ENCODE peak calls at places on chromosomes 2 and 18, in six cellular contexts. L, H, Q, Z, B and V are unnamed samples.

GRCh38 chr2:23711979-23712755 is 214.8 kb downstream of the ATAD2B start:
- DNase-seq in Q (no peak), B (no peak), Z (no peak), H (no peak), L (peak; percentile 64), V (no peak)

GRCh38 chr2:97805776-97806175 is 92.4 kb downstream of the ZAP70 start:
- DNase-seq in B (no peak), Z (no peak), L (no peak), H (no peak), Q (no peak), V (no peak)

GRCh38 chr18:62537042-62537894 is 14.4 kb downstream of the ZCCHC2 start:
- DNase-seq in B (no peak), Z (no peak), H (no peak), L (no peak), Q (no peak), V (no peak)

GRCh38 chr2:12203528-12203927 is 457.1 kb downstream of the LPIN1 start:
- DNase-seq in Z (no peak), B (no peak), Q (no peak), L (no peak), H (no peak), V (no peak)

GRCh38 chr2:235746257-235746934 is 252.6 kb downstream of the AGAP1 start:
- DNase-seq in H (peak; percentile 45), Q (no peak), B (peak; percentile 64), Z (peak; percentile 47), L (peak; percentile 89), V (peak; percentile 83)

GRCh38 chr2:77484026-77484425 is 38.1 kb downstream of the LRRTM4 start:
- DNase-seq in H (no peak), B (no peak), L (no peak), Z (no peak), Q (no peak), V (no peak)

GRCh38 chr2:215465246-215465645 is 29.4 kb upstream of the FN1 start:
- DNase-seq in L (peak; percentile 37), Q (no peak), Z (no peak), H (no peak), B (no peak), V (no peak)

GRCh38 chr2:73255907-73256617 is 22.0 kb downstream of the CCT7 start:
- DNase-seq in B (no peak), L (no peak), Z (no peak), Q (no peak), H (no peak), V (no peak)

GRCh38 chr2:64905338-64906024 is 83.7 kb upstream of the SLC1A4 start:
- DNase-seq in B (no peak), Z (no peak), Q (no peak), L (no peak), H (no peak), V (no peak)

GRCh38 chr2:215727507-215728503 is 285.5 kb downstream of the MREG start:
- DNase-seq in L (peak; percentile 58), Z (no peak), Q (no peak), B (no peak), H (no peak), V (no peak)

GRCh38 chr18:58862851-58863538 is 1.7 kb upstream of the ZNF532 start:
- DNase-seq in Q (peak; percentile 50), H (peak; percentile 8), L (peak; percentile 63), B (no peak), Z (peak; percentile 15), V (peak; percentile 44)

GRCh38 chr2:15971831-15972522 is 31.6 kb downstream of the MYCN start:
- DNase-seq in H (no peak), Z (no peak), B (no peak), L (no peak), Q (no peak), V (no peak)

GRCh38 chr2:974054-974453 is 23.4 kb downstream of the SNTG2 start:
- DNase-seq in H (peak; percentile 46), Q (no peak), L (no peak), Z (no peak), B (no peak), V (no peak)

GRCh38 chr2:54908591-54908990 is 141.7 kb downstream of the RTN4 start:
- DNase-seq in Z (no peak), Q (no peak), H (no peak), B (no peak), L (no peak), V (no peak)

GRCh38 chr2:187985923-187986322 is 305.8 kb upstream of the GULP1 start:
- DNase-seq in H (no peak), B (no peak), L (peak; percentile 9), Q (no peak), Z (no peak), V (no peak)

GRCh38 chr2:44205169-44205568 is 36.5 kb downstream of the PPM1B start:
- DNase-seq in Z (no peak), L (no peak), Q (no peak), H (no peak), B (no peak), V (no peak)

GRCh38 chr2:241224068-241224850 is 35.8 kb downstream of the ANO7 start:
- DNase-seq in Z (no peak), B (no peak), Q (peak; percentile 40), L (no peak), H (no peak), V (peak; percentile 79)

GRCh38 chr18:62179213-62179612 is 7.6 kb downstream of the PIGN start:
- DNase-seq in H (no peak), Q (no peak), Z (no peak), L (no peak), B (no peak), V (no peak)

GRCh38 chr2:45008296-45009129 is 739 bp downstream of the SIX2 start:
- DNase-seq in Z (no peak), L (no peak), Q (no peak), B (no peak), H (no peak), V (no peak)

GRCh38 chr2:10083692-10084566 is 3.7 kb upstream of the CYS1 start:
- DNase-seq in H (peak; percentile 23), Z (no peak), L (no peak), B (no peak), Q (no peak), V (no peak)

GRCh38 chr2:101622210-101622609 is 75.3 kb upstream of the MAP4K4 start:
- DNase-seq in Z (no peak), H (no peak), Q (no peak), L (no peak), B (no peak), V (no peak)